ENCODE peak calls at places on chromosomes 11 and 22, in eight cellular contexts. One of them, this sample, is unnamed.

GRCh38 chr11:45188127-45188526 is 41.7 kb downstream of the PRDM11 start:
- DNase-seq in activated CD8-positive, alpha-beta memory T cell treated with anti-CD3 and anti-CD28 coated beads, Interleukin-2, amount 50 U/mL, for 4 hours: no peak
- DNase-seq in SK-N-DZ: no peak
- DNase-seq in adrenal gland: no peak
- DNase-seq in tibial nerve: no peak
- DNase-seq in AG20443: no peak
- DNase-seq in GOT3: no peak
- DNase-seq in LHCN-M2: no peak
- DNase-seq in this sample: no peak

GRCh38 chr22:28111501-28111900 is 192.4 kb upstream of the PITPNB start:
- DNase-seq in GOT3: no peak
- DNase-seq in LHCN-M2: no peak
- DNase-seq in adrenal gland: no peak
- DNase-seq in SK-N-DZ: no peak
- DNase-seq in AG20443: peak; percentile 61
- DNase-seq in activated CD8-positive, alpha-beta memory T cell treated with anti-CD3 and anti-CD28 coated beads, Interleukin-2, amount 50 U/mL, for 4 hours: no peak
- DNase-seq in tibial nerve: no peak
- DNase-seq in this sample: no peak

GRCh38 chr11:117179048-117179999 is 781 bp downstream of the SIDT2 start:
- DNase-seq in adrenal gland: peak; percentile 62
- DNase-seq in AG20443: peak; percentile 52
- DNase-seq in activated CD8-positive, alpha-beta memory T cell treated with anti-CD3 and anti-CD28 coated beads, Interleukin-2, amount 50 U/mL, for 4 hours: peak; percentile 44
- DNase-seq in GOT3: no peak
- DNase-seq in tibial nerve: no peak
- DNase-seq in SK-N-DZ: peak; percentile 11
- DNase-seq in LHCN-M2: peak; percentile 70
- DNase-seq in this sample: no peak

GRCh38 chr11:72102162-72102561 is 935 bp downstream of the LAMTOR1 start:
- DNase-seq in GOT3: no peak
- DNase-seq in adrenal gland: no peak
- DNase-seq in LHCN-M2: no peak
- DNase-seq in SK-N-DZ: no peak
- DNase-seq in AG20443: no peak
- DNase-seq in tibial nerve: no peak
- DNase-seq in activated CD8-positive, alpha-beta memory T cell treated with anti-CD3 and anti-CD28 coated beads, Interleukin-2, amount 50 U/mL, for 4 hours: no peak
- DNase-seq in this sample: no peak

GRCh38 chr22:45101828-45102227 is 61.9 kb upstream of the NUP50 start:
- DNase-seq in AG20443: peak; percentile 81
- DNase-seq in SK-N-DZ: peak; percentile 90
- DNase-seq in activated CD8-positive, alpha-beta memory T cell treated with anti-CD3 and anti-CD28 coated beads, Interleukin-2, amount 50 U/mL, for 4 hours: no peak
- DNase-seq in GOT3: peak; percentile 22
- DNase-seq in tibial nerve: no peak
- DNase-seq in adrenal gland: peak; percentile 70
- DNase-seq in LHCN-M2: peak; percentile 73
- DNase-seq in this sample: peak; percentile 32

GRCh38 chr11:61281581-61282250 is 13.4 kb downstream of the VWCE start:
- DNase-seq in adrenal gland: peak; percentile 60
- DNase-seq in AG20443: peak; percentile 72
- DNase-seq in tibial nerve: no peak
- DNase-seq in LHCN-M2: no peak
- DNase-seq in GOT3: no peak
- DNase-seq in SK-N-DZ: no peak
- DNase-seq in activated CD8-positive, alpha-beta memory T cell treated with anti-CD3 and anti-CD28 coated beads, Interleukin-2, amount 50 U/mL, for 4 hours: no peak
- DNase-seq in this sample: no peak

GRCh38 chr22:23718371-23719165 is 27.8 kb downstream of the RGL4 start:
- DNase-seq in AG20443: no peak
- DNase-seq in GOT3: no peak
- DNase-seq in adrenal gland: no peak
- DNase-seq in tibial nerve: no peak
- DNase-seq in SK-N-DZ: no peak
- DNase-seq in LHCN-M2: no peak
- DNase-seq in activated CD8-positive, alpha-beta memory T cell treated with anti-CD3 and anti-CD28 coated beads, Interleukin-2, amount 50 U/mL, for 4 hours: no peak
- DNase-seq in this sample: no peak

GRCh38 chr11:12963789-12964536 is 45.2 kb upstream of the RASSF10 start:
- DNase-seq in activated CD8-positive, alpha-beta memory T cell treated with anti-CD3 and anti-CD28 coated beads, Interleukin-2, amount 50 U/mL, for 4 hours: peak; percentile 59
- DNase-seq in GOT3: no peak
- DNase-seq in SK-N-DZ: peak; percentile 68
- DNase-seq in adrenal gland: peak; percentile 68
- DNase-seq in tibial nerve: peak; percentile 32
- DNase-seq in AG20443: peak; percentile 92
- DNase-seq in LHCN-M2: peak; percentile 50
- DNase-seq in this sample: peak; percentile 50

GRCh38 chr11:69820441-69820840 is 1.2 kb upstream of the FGF3 start:
- DNase-seq in adrenal gland: no peak
- DNase-seq in tibial nerve: no peak
- DNase-seq in AG20443: no peak
- DNase-seq in activated CD8-positive, alpha-beta memory T cell treated with anti-CD3 and anti-CD28 coated beads, Interleukin-2, amount 50 U/mL, for 4 hours: no peak
- DNase-seq in SK-N-DZ: no peak
- DNase-seq in GOT3: no peak
- DNase-seq in LHCN-M2: no peak
- DNase-seq in this sample: no peak

GRCh38 chr11:133955091-133955846 is 1.5 kb downstream of the IGSF9B start:
- DNase-seq in tibial nerve: no peak
- DNase-seq in AG20443: no peak
- DNase-seq in adrenal gland: no peak
- DNase-seq in LHCN-M2: no peak
- DNase-seq in GOT3: no peak
- DNase-seq in activated CD8-positive, alpha-beta memory T cell treated with anti-CD3 and anti-CD28 coated beads, Interleukin-2, amount 50 U/mL, for 4 hours: peak; percentile 54
- DNase-seq in SK-N-DZ: no peak
- DNase-seq in this sample: no peak

GRCh38 chr11:721347-721912 is 15.4 kb downstream of the EPS8L2 start:
- DNase-seq in tibial nerve: no peak
- DNase-seq in LHCN-M2: no peak
- DNase-seq in GOT3: no peak
- DNase-seq in AG20443: no peak
- DNase-seq in adrenal gland: no peak
- DNase-seq in SK-N-DZ: no peak
- DNase-seq in activated CD8-positive, alpha-beta memory T cell treated with anti-CD3 and anti-CD28 coated beads, Interleukin-2, amount 50 U/mL, for 4 hours: no peak
- DNase-seq in this sample: no peak

GRCh38 chr11:126740857-126741256 is 259.7 kb downstream of the KIRREL3 start:
- DNase-seq in adrenal gland: no peak
- DNase-seq in LHCN-M2: no peak
- DNase-seq in activated CD8-positive, alpha-beta memory T cell treated with anti-CD3 and anti-CD28 coated beads, Interleukin-2, amount 50 U/mL, for 4 hours: no peak
- DNase-seq in AG20443: no peak
- DNase-seq in GOT3: no peak
- DNase-seq in SK-N-DZ: no peak
- DNase-seq in tibial nerve: no peak
- DNase-seq in this sample: no peak

GRCh38 chr11:7511405-7511804 is 2.4 kb upstream of the PPFIBP2 start:
- DNase-seq in AG20443: no peak
- DNase-seq in GOT3: no peak
- DNase-seq in SK-N-DZ: no peak
- DNase-seq in tibial nerve: peak; percentile 30
- DNase-seq in adrenal gland: peak; percentile 33
- DNase-seq in activated CD8-positive, alpha-beta memory T cell treated with anti-CD3 and anti-CD28 coated beads, Interleukin-2, amount 50 U/mL, for 4 hours: no peak
- DNase-seq in LHCN-M2: peak; percentile 50
- DNase-seq in this sample: peak; percentile 64

GRCh38 chr11:44427432-44427831 is 117.5 kb upstream of the ALX4 start:
- DNase-seq in tibial nerve: no peak
- DNase-seq in AG20443: no peak
- DNase-seq in GOT3: no peak
- DNase-seq in activated CD8-positive, alpha-beta memory T cell treated with anti-CD3 and anti-CD28 coated beads, Interleukin-2, amount 50 U/mL, for 4 hours: no peak
- DNase-seq in LHCN-M2: no peak
- DNase-seq in SK-N-DZ: no peak
- DNase-seq in adrenal gland: no peak
- DNase-seq in this sample: no peak

GRCh38 chr11:8225589-8226036 is 38.1 kb downstream of the LMO1 start:
- DNase-seq in adrenal gland: peak; percentile 78
- DNase-seq in GOT3: peak; percentile 6
- DNase-seq in activated CD8-positive, alpha-beta memory T cell treated with anti-CD3 and anti-CD28 coated beads, Interleukin-2, amount 50 U/mL, for 4 hours: peak; percentile 62
- DNase-seq in tibial nerve: peak; percentile 48
- DNase-seq in LHCN-M2: peak; percentile 34
- DNase-seq in SK-N-DZ: peak; percentile 83
- DNase-seq in AG20443: peak; percentile 87
- DNase-seq in this sample: peak; percentile 64

GRCh38 chr11:108278546-108278945 is 55.7 kb downstream of the ATM start:
- DNase-seq in LHCN-M2: no peak
- DNase-seq in activated CD8-positive, alpha-beta memory T cell treated with anti-CD3 and anti-CD28 coated beads, Interleukin-2, amount 50 U/mL, for 4 hours: no peak
- DNase-seq in SK-N-DZ: no peak
- DNase-seq in GOT3: no peak
- DNase-seq in adrenal gland: no peak
- DNase-seq in AG20443: no peak
- DNase-seq in tibial nerve: no peak
- DNase-seq in this sample: no peak

GRCh38 chr22:50072167-50072555 is 13.1 kb downstream of the MLC1 start:
- DNase-seq in activated CD8-positive, alpha-beta memory T cell treated with anti-CD3 and anti-CD28 coated beads, Interleukin-2, amount 50 U/mL, for 4 hours: no peak
- DNase-seq in GOT3: no peak
- DNase-seq in AG20443: no peak
- DNase-seq in SK-N-DZ: no peak
- DNase-seq in adrenal gland: no peak
- DNase-seq in LHCN-M2: no peak
- DNase-seq in tibial nerve: no peak
- DNase-seq in this sample: no peak

GRCh38 chr11:47004595-47005033 is 68.1 kb downstream of the CSTPP1 start:
- DNase-seq in adrenal gland: peak; percentile 65
- DNase-seq in SK-N-DZ: no peak
- DNase-seq in LHCN-M2: peak; percentile 88
- DNase-seq in AG20443: peak; percentile 92
- DNase-seq in GOT3: no peak
- DNase-seq in tibial nerve: peak; percentile 65
- DNase-seq in activated CD8-positive, alpha-beta memory T cell treated with anti-CD3 and anti-CD28 coated beads, Interleukin-2, amount 50 U/mL, for 4 hours: no peak
- DNase-seq in this sample: peak; percentile 25

GRCh38 chr11:17642370-17642769 is 77.0 kb upstream of the MYOD1 start:
- DNase-seq in SK-N-DZ: no peak
- DNase-seq in activated CD8-positive, alpha-beta memory T cell treated with anti-CD3 and anti-CD28 coated beads, Interleukin-2, amount 50 U/mL, for 4 hours: no peak
- DNase-seq in GOT3: no peak
- DNase-seq in AG20443: no peak
- DNase-seq in tibial nerve: no peak
- DNase-seq in adrenal gland: no peak
- DNase-seq in LHCN-M2: no peak
- DNase-seq in this sample: no peak

GRCh38 chr11:14242733-14243132 is 116.2 kb downstream of the RRAS2 start:
- DNase-seq in tibial nerve: no peak
- DNase-seq in activated CD8-positive, alpha-beta memory T cell treated with anti-CD3 and anti-CD28 coated beads, Interleukin-2, amount 50 U/mL, for 4 hours: no peak
- DNase-seq in adrenal gland: no peak
- DNase-seq in SK-N-DZ: no peak
- DNase-seq in AG20443: no peak
- DNase-seq in LHCN-M2: no peak
- DNase-seq in GOT3: no peak
- DNase-seq in this sample: no peak

This sample was measured in anterior cingulate cortex.